ENCODE peak calls at places on chromosomes 16 and 17, in eight cellular contexts. M, H, J, I, L, E, G and F are unnamed samples.

GRCh38 chr17:80494547-80494946 is 18.1 kb upstream of the NPTX1 start:
- DNase-seq in M (no peak), I (no peak), E (no peak), J (no peak), L (no peak), G (no peak), H (no peak), F (no peak)

GRCh38 chr16:842061-842476 is 41.5 kb upstream of the GNG13 start:
- DNase-seq in H (no peak), G (no peak), J (no peak), I (no peak), L (no peak), M (peak; percentile 44), E (no peak), F (no peak)

GRCh38 chr17:59844884-59845594 is 47.7 kb downstream of the TUBD1 start:
- DNase-seq in J (no peak), G (no peak), H (no peak), L (no peak), E (no peak), I (no peak), M (peak; percentile 36), F (no peak)

GRCh38 chr17:52604105-52604504 is 445.6 kb upstream of the CA10 start:
- DNase-seq in E (no peak), L (no peak), I (no peak), M (no peak), H (no peak), G (no peak), J (no peak), F (no peak)

GRCh38 chr17:61406871-61407210 is 7.2 kb downstream of the TBX2 start:
- DNase-seq in J (no peak), L (no peak), E (no peak), M (no peak), I (no peak), H (no peak), G (no peak), F (no peak)

GRCh38 chr16:87183647-87184046 is 133.5 kb downstream of the C16orf95 start:
- DNase-seq in L (no peak), G (no peak), J (no peak), E (no peak), H (no peak), I (no peak), M (no peak), F (no peak)

GRCh38 chr16:30349695-30350094 is 5.4 kb downstream of the CD2BP2 start:
- DNase-seq in J (no peak), H (no peak), I (no peak), M (no peak), E (no peak), L (no peak), G (no peak), F (no peak)

GRCh38 chr16:88002749-88003148 is 51.5 kb downstream of the BANP start:
- DNase-seq in H (no peak), E (no peak), G (no peak), J (no peak), I (no peak), M (no peak), L (no peak), F (no peak)

GRCh38 chr17:83131268-83132011 is 52.0 kb downstream of the METRNL start:
- DNase-seq in G (no peak), M (no peak), L (no peak), E (no peak), I (no peak), H (no peak), J (no peak), F (no peak)

GRCh38 chr17:40350410-40351184 is 13.9 kb downstream of the GJD3 start:
- DNase-seq in E (peak; percentile 72), J (no peak), M (no peak), H (no peak), I (no peak), L (no peak), G (no peak), F (no peak)

GRCh38 chr17:8869416-8869815 is 1.9 kb upstream of the PIK3R6 start:
- DNase-seq in I (no peak), H (no peak), J (no peak), E (no peak), G (no peak), M (no peak), L (no peak), F (no peak)

GRCh38 chr16:19118938-19119431 is 5.2 kb downstream of the ITPRIPL2 start:
- DNase-seq in L (peak; percentile 34), E (no peak), M (peak; percentile 96), G (no peak), H (no peak), J (peak; percentile 88), I (peak; percentile 37), F (no peak)

GRCh38 chr17:34673995-34674900 is 94.9 kb downstream of the TMEM132E start:
- DNase-seq in L (no peak), E (no peak), J (no peak), H (no peak), M (no peak), G (no peak), I (no peak), F (no peak)

GRCh38 chr16:87150359-87151280 is 166.6 kb downstream of the C16orf95 start:
- DNase-seq in I (no peak), G (no peak), H (no peak), E (no peak), J (no peak), M (no peak), L (no peak), F (no peak)

GRCh38 chr17:17682737-17683675 is 1.7 kb downstream of the RAI1 start:
- DNase-seq in G (peak; percentile 77), I (peak; percentile 61), L (peak; percentile 38), H (peak; percentile 29), J (peak; percentile 77), E (peak; percentile 75), M (peak; percentile 97), F (peak; percentile 76)

GRCh38 chr16:85523602-85524364 is 89.3 kb upstream of the GSE1 start:
- DNase-seq in L (no peak), G (peak; percentile 58), J (peak; percentile 70), M (no peak), E (peak; percentile 65), I (no peak), H (no peak), F (peak; percentile 59)

GRCh38 chr16:66851166-66851964 is 7.2 kb downstream of the CA7 start:
- DNase-seq in H (no peak), L (no peak), G (no peak), E (no peak), M (no peak), I (no peak), J (no peak), F (no peak)

GRCh38 chr17:1109606-1110523 is 69.9 kb downstream of the ABR start:
- DNase-seq in J (no peak), G (no peak), I (no peak), H (no peak), E (peak; percentile 71), M (no peak), L (no peak), F (no peak)

GRCh38 chr17:40582328-40582901 is 17.1 kb upstream of the CCR7 start:
- DNase-seq in J (peak; percentile 0), H (no peak), I (no peak), E (peak; percentile 18), M (no peak), L (no peak), G (peak; percentile 42), F (peak; percentile 58)

GRCh38 chr17:13520899-13521572 is 80.7 kb downstream of the HS3ST3A1 start:
- DNase-seq in H (no peak), G (no peak), J (peak; percentile 77), L (no peak), E (no peak), I (no peak), M (peak; percentile 86), F (no peak)

GRCh38 chr17:81250286-81251090 is 11.4 kb downstream of the NDUFAF8 start:
- DNase-seq in M (no peak), I (no peak), L (no peak), J (no peak), G (no peak), E (no peak), H (no peak), F (no peak)

GRCh38 chr17:27950995-27951394 is 57.8 kb upstream of the LYRM9 start:
- DNase-seq in L (no peak), G (no peak), I (no peak), M (no peak), H (no peak), J (no peak), E (no peak), F (no peak)

GRCh38 chr17:81422776-81423697 is 27.8 kb downstream of the BAHCC1 start:
- DNase-seq in I (peak; percentile 31), G (peak; percentile 70), M (peak; percentile 98), H (no peak), E (no peak), L (no peak), J (peak; percentile 96), F (peak; percentile 75)

GRCh38 chr16:379183-379960 is 2.4 kb downstream of the PGAP6 start:
- DNase-seq in H (no peak), E (peak; percentile 88), I (no peak), G (no peak), J (no peak), M (no peak), L (no peak), F (no peak)

GRCh38 chr16:89910717-89911354 is 7.8 kb upstream of the MC1R start:
- DNase-seq in G (no peak), H (no peak), I (no peak), E (no peak), J (no peak), L (no peak), M (no peak), F (no peak)

GRCh38 chr16:68022728-68023537 is at the start of the genes DDX28 and DUS2:
- DNase-seq in M (peak; percentile 94), E (peak; percentile 96), J (peak; percentile 93), G (peak; percentile 94), H (peak; percentile 79), L (peak; percentile 89), I (peak; percentile 95), F (peak; percentile 94)